ENCODE peak calls at places on chromosomes 13 and 19, in four cellular contexts. Z is heart left ventricle, U is amygdala, G is T-helper 17 cell. C is an unnamed sample.

GRCh38 chr13:110419391-110419791 is 112.3 kb downstream of the COL4A2 start:
- DNase-seq in Z (no peak), U (no peak), G (no peak), C (no peak)

GRCh38 chr13:62512194-62513141 is 1096.8 kb upstream of the PCDH20 start:
- DNase-seq in Z (no peak), U (no peak), G (no peak), C (no peak)

GRCh38 chr13:63696055-63696454 is 2280.4 kb upstream of the PCDH20 start:
- DNase-seq in Z (no peak), U (no peak), G (no peak), C (no peak)

GRCh38 chr13:47409778-47410177 is 512.9 kb upstream of the HTR2A start:
- DNase-seq in Z (no peak), U (no peak), G (no peak), C (no peak)

GRCh38 chr19:20422616-20423205 is 142.9 kb downstream of the ZNF737 start:
- DNase-seq in Z (no peak), U (peak; percentile 4), G (no peak), C (no peak)

GRCh38 chr13:113138792-113139551 is 16.4 kb downstream of the F10 start:
- DNase-seq in Z (no peak), U (no peak), G (no peak), C (no peak)

GRCh38 chr19:46068345-46069258 is 27.8 kb upstream of the IGFL4 start:
- DNase-seq in Z (no peak), U (no peak), G (no peak), C (no peak)

GRCh38 chr19:46732966-46733692 is 12.7 kb upstream of the FKRP start:
- DNase-seq in Z (no peak), U (no peak), G (no peak), C (no peak)

GRCh38 chr13:34853161-34853560 is 88.9 kb upstream of the NBEA start:
- DNase-seq in Z (no peak), U (no peak), G (no peak), C (no peak)

GRCh38 chr13:100528820-100529219 is 59.8 kb downstream of the GGACT start:
- DNase-seq in Z (no peak), U (no peak), G (no peak), C (no peak)

GRCh38 chr19:49807174-49807830 is 5.8 kb downstream of the FUZ start:
- DNase-seq in Z (no peak), U (no peak), G (no peak), C (no peak)

GRCh38 chr13:45511310-45512147 is 46.8 kb downstream of the COG3 start:
- DNase-seq in Z (peak; percentile 13), U (no peak), G (no peak), C (peak; percentile 25)

GRCh38 chr13:98389319-98389718 is 187.6 kb downstream of the STK24 start:
- DNase-seq in Z (peak; percentile 41), U (no peak), G (no peak), C (no peak)

GRCh38 chr13:74574964-74575728 is 440.9 kb upstream of the KLF12 start:
- DNase-seq in Z (no peak), U (peak; percentile 49), G (no peak), C (peak; percentile 42)

GRCh38 chr19:13026478-13026999 is 31.3 kb downstream of the NFIX start:
- DNase-seq in Z (no peak), U (no peak), G (no peak), C (no peak)

GRCh38 chr19:2578911-2579677 is 103.2 kb downstream of the GADD45B start:
- DNase-seq in Z (peak; percentile 88), U (peak; percentile 56), G (peak; percentile 36), C (peak; percentile 78)

GRCh38 chr19:3338541-3339181 is 27.7 kb upstream of the NFIC start:
- DNase-seq in Z (no peak), U (no peak), G (peak; percentile 44), C (no peak)

GRCh38 chr13:48126944-48127814 is 32.3 kb upstream of the MED4 start:
- DNase-seq in Z (peak; percentile 78), U (peak; percentile 5), G (peak; percentile 11), C (peak; percentile 47)

GRCh38 chr13:79119578-79120107 is 286.4 kb downstream of the RBM26 start:
- DNase-seq in Z (no peak), U (no peak), G (no peak), C (no peak)

GRCh38 chr19:17681505-17682125 is 6.5 kb downstream of the UNC13A start:
- DNase-seq in Z (peak; percentile 38), U (no peak), G (no peak), C (no peak)

GRCh38 chr19:19321143-19321577 is 531 bp downstream of the MAU2 start:
- DNase-seq in Z (no peak), U (no peak), G (no peak), C (no peak)

GRCh38 chr13:73603646-73604045 is 530.6 kb downstream of the KLF12 start:
- DNase-seq in Z (no peak), U (no peak), G (no peak), C (no peak)

GRCh38 chr19:3981373-3981735 is 3.9 kb downstream of the EEF2 start:
- DNase-seq in Z (no peak), U (no peak), G (no peak), C (no peak)

GRCh38 chr13:92137519-92137918 is 739.1 kb downstream of the GPC5 start:
- DNase-seq in Z (no peak), U (no peak), G (no peak), C (no peak)

GRCh38 chr13:89514534-89515312 is 1832.8 kb upstream of the MIR17HG start:
- DNase-seq in Z (peak; percentile 10), U (no peak), G (no peak), C (no peak)

GRCh38 chr13:104641309-104641708 is 1575.1 kb upstream of the SLC10A2 start:
- DNase-seq in Z (no peak), U (no peak), G (no peak), C (no peak)

GRCh38 chr19:54209058-54209747 is 8.5 kb downstream of the RPS9 start:
- DNase-seq in Z (no peak), U (no peak), G (no peak), C (no peak)

GRCh38 chr13:90485441-90485840 is 862.0 kb upstream of the MIR17HG start:
- DNase-seq in Z (no peak), U (no peak), G (no peak), C (no peak)

GRCh38 chr19:46815833-46816627 is 27.6 kb upstream of the SLC1A5 start:
- DNase-seq in Z (no peak), U (no peak), G (no peak), C (no peak)

GRCh38 chr19:45097776-45098520 is 5.0 kb downstream of the PPP1R37 start:
- DNase-seq in Z (peak; percentile 56), U (peak; percentile 59), G (no peak), C (peak; percentile 35)

GRCh38 chr19:6712231-6712630 is 8.2 kb downstream of the C3 start:
- DNase-seq in Z (no peak), U (no peak), G (no peak), C (no peak)